ENCODE peak calls at places on chromosomes 2 and 18, in five cellular contexts. One of them, this sample, is unnamed.

GRCh38 chr2:164456599-164456998 is 164.7 kb downstream of the GRB14 start:
- DNase-seq in fibroblast of the conjunctiva: no peak
- DNase-seq in NCI-H2081: peak
- DNase-seq in heart left ventricle: no peak
- DNase-seq in stimulated activated naive CD8-positive, alpha-beta T cell treated with anti-CD3 and anti-CD28 coated beads, Interleukin-15, amount 100 ng/mL, for 72 hours: no peak
- DNase-seq in this sample: peak

GRCh38 chr2:71070294-71071025 is 2.0 kb downstream of the NAGK start:
- DNase-seq in stimulated activated naive CD8-positive, alpha-beta T cell treated with anti-CD3 and anti-CD28 coated beads, Interleukin-15, amount 100 ng/mL, for 72 hours: no peak
- DNase-seq in heart left ventricle: no peak
- DNase-seq in NCI-H2081: peak
- DNase-seq in fibroblast of the conjunctiva: peak
- DNase-seq in this sample: no peak

GRCh38 chr18:57141208-57142129 is 5.4 kb upstream of the BOD1L2 start:
- DNase-seq in fibroblast of the conjunctiva: no peak
- DNase-seq in stimulated activated naive CD8-positive, alpha-beta T cell treated with anti-CD3 and anti-CD28 coated beads, Interleukin-15, amount 100 ng/mL, for 72 hours: no peak
- DNase-seq in heart left ventricle: no peak
- DNase-seq in NCI-H2081: peak
- DNase-seq in this sample: no peak

GRCh38 chr2:96195410-96196071 is 13.1 kb downstream of the STARD7 start:
- DNase-seq in stimulated activated naive CD8-positive, alpha-beta T cell treated with anti-CD3 and anti-CD28 coated beads, Interleukin-15, amount 100 ng/mL, for 72 hours: no peak
- DNase-seq in fibroblast of the conjunctiva: no peak
- DNase-seq in heart left ventricle: no peak
- DNase-seq in NCI-H2081: no peak
- DNase-seq in this sample: no peak

GRCh38 chr18:70385474-70385873 is 96.6 kb downstream of the SOCS6 start:
- DNase-seq in stimulated activated naive CD8-positive, alpha-beta T cell treated with anti-CD3 and anti-CD28 coated beads, Interleukin-15, amount 100 ng/mL, for 72 hours: no peak
- DNase-seq in fibroblast of the conjunctiva: no peak
- DNase-seq in heart left ventricle: no peak
- DNase-seq in NCI-H2081: no peak
- DNase-seq in this sample: no peak

GRCh38 chr2:147482590-147483292 is 362.1 kb upstream of the ACVR2A start:
- DNase-seq in fibroblast of the conjunctiva: no peak
- DNase-seq in stimulated activated naive CD8-positive, alpha-beta T cell treated with anti-CD3 and anti-CD28 coated beads, Interleukin-15, amount 100 ng/mL, for 72 hours: no peak
- DNase-seq in NCI-H2081: no peak
- DNase-seq in heart left ventricle: no peak
- DNase-seq in this sample: no peak

GRCh38 chr2:113878743-113879142 is 11.1 kb upstream of the ACTR3 start:
- DNase-seq in NCI-H2081: peak
- DNase-seq in fibroblast of the conjunctiva: no peak
- DNase-seq in stimulated activated naive CD8-positive, alpha-beta T cell treated with anti-CD3 and anti-CD28 coated beads, Interleukin-15, amount 100 ng/mL, for 72 hours: no peak
- DNase-seq in heart left ventricle: no peak
- DNase-seq in this sample: no peak

GRCh38 chr18:59881728-59882685 is 17.8 kb upstream of the PMAIP1 start:
- DNase-seq in heart left ventricle: no peak
- DNase-seq in stimulated activated naive CD8-positive, alpha-beta T cell treated with anti-CD3 and anti-CD28 coated beads, Interleukin-15, amount 100 ng/mL, for 72 hours: peak
- DNase-seq in NCI-H2081: peak
- DNase-seq in fibroblast of the conjunctiva: no peak
- DNase-seq in this sample: no peak

GRCh38 chr2:216279011-216279410 is 93.3 kb downstream of the MARCHF4 start:
- DNase-seq in heart left ventricle: no peak
- DNase-seq in fibroblast of the conjunctiva: no peak
- DNase-seq in stimulated activated naive CD8-positive, alpha-beta T cell treated with anti-CD3 and anti-CD28 coated beads, Interleukin-15, amount 100 ng/mL, for 72 hours: no peak
- DNase-seq in NCI-H2081: no peak
- DNase-seq in this sample: no peak

GRCh38 chr2:46393865-46394264 is 85.5 kb upstream of the TMEM247 start:
- DNase-seq in heart left ventricle: no peak
- DNase-seq in NCI-H2081: no peak
- DNase-seq in fibroblast of the conjunctiva: no peak
- DNase-seq in stimulated activated naive CD8-positive, alpha-beta T cell treated with anti-CD3 and anti-CD28 coated beads, Interleukin-15, amount 100 ng/mL, for 72 hours: no peak
- DNase-seq in this sample: no peak

GRCh38 chr2:73059106-73059505 is 12.4 kb downstream of the SFXN5 start:
- DNase-seq in heart left ventricle: no peak
- DNase-seq in stimulated activated naive CD8-positive, alpha-beta T cell treated with anti-CD3 and anti-CD28 coated beads, Interleukin-15, amount 100 ng/mL, for 72 hours: no peak
- DNase-seq in NCI-H2081: no peak
- DNase-seq in fibroblast of the conjunctiva: no peak
- DNase-seq in this sample: no peak

GRCh38 chr2:202632682-202633081 is 2.1 kb upstream of the FAM117B start:
- DNase-seq in NCI-H2081: no peak
- DNase-seq in fibroblast of the conjunctiva: no peak
- DNase-seq in stimulated activated naive CD8-positive, alpha-beta T cell treated with anti-CD3 and anti-CD28 coated beads, Interleukin-15, amount 100 ng/mL, for 72 hours: no peak
- DNase-seq in heart left ventricle: no peak
- DNase-seq in this sample: peak

GRCh38 chr2:176177580-176178270 is 10.7 kb upstream of the HOXD1 start:
- DNase-seq in heart left ventricle: peak
- DNase-seq in stimulated activated naive CD8-positive, alpha-beta T cell treated with anti-CD3 and anti-CD28 coated beads, Interleukin-15, amount 100 ng/mL, for 72 hours: no peak
- DNase-seq in NCI-H2081: peak
- DNase-seq in fibroblast of the conjunctiva: no peak
- DNase-seq in this sample: peak

GRCh38 chr2:227460079-227460485 is 11.9 kb upstream of the AGFG1 start:
- DNase-seq in stimulated activated naive CD8-positive, alpha-beta T cell treated with anti-CD3 and anti-CD28 coated beads, Interleukin-15, amount 100 ng/mL, for 72 hours: peak
- DNase-seq in heart left ventricle: no peak
- DNase-seq in fibroblast of the conjunctiva: no peak
- DNase-seq in NCI-H2081: no peak
- DNase-seq in this sample: no peak

GRCh38 chr2:95277246-95277906 is 3.1 kb downstream of the PROM2 start:
- DNase-seq in fibroblast of the conjunctiva: no peak
- DNase-seq in NCI-H2081: no peak
- DNase-seq in stimulated activated naive CD8-positive, alpha-beta T cell treated with anti-CD3 and anti-CD28 coated beads, Interleukin-15, amount 100 ng/mL, for 72 hours: no peak
- DNase-seq in heart left ventricle: peak
- DNase-seq in this sample: no peak

GRCh38 chr2:167253025-167253424 is 364.7 kb downstream of the XIRP2 start:
- DNase-seq in fibroblast of the conjunctiva: no peak
- DNase-seq in NCI-H2081: no peak
- DNase-seq in stimulated activated naive CD8-positive, alpha-beta T cell treated with anti-CD3 and anti-CD28 coated beads, Interleukin-15, amount 100 ng/mL, for 72 hours: no peak
- DNase-seq in heart left ventricle: no peak
- DNase-seq in this sample: no peak

GRCh38 chr18:27785815-27786537 is 391.0 kb downstream of the CDH2 start:
- DNase-seq in heart left ventricle: no peak
- DNase-seq in fibroblast of the conjunctiva: no peak
- DNase-seq in NCI-H2081: peak
- DNase-seq in stimulated activated naive CD8-positive, alpha-beta T cell treated with anti-CD3 and anti-CD28 coated beads, Interleukin-15, amount 100 ng/mL, for 72 hours: no peak
- DNase-seq in this sample: peak

GRCh38 chr18:49020129-49020528 is 69.4 kb upstream of the SMAD7 start:
- DNase-seq in stimulated activated naive CD8-positive, alpha-beta T cell treated with anti-CD3 and anti-CD28 coated beads, Interleukin-15, amount 100 ng/mL, for 72 hours: no peak
- DNase-seq in NCI-H2081: no peak
- DNase-seq in heart left ventricle: no peak
- DNase-seq in fibroblast of the conjunctiva: no peak
- DNase-seq in this sample: no peak

GRCh38 chr18:29164993-29165599 is 988.2 kb upstream of the CDH2 start:
- DNase-seq in NCI-H2081: no peak
- DNase-seq in fibroblast of the conjunctiva: peak
- DNase-seq in stimulated activated naive CD8-positive, alpha-beta T cell treated with anti-CD3 and anti-CD28 coated beads, Interleukin-15, amount 100 ng/mL, for 72 hours: no peak
- DNase-seq in heart left ventricle: no peak
- DNase-seq in this sample: no peak

GRCh38 chr2:231111987-231112386 is 12.9 kb downstream of the HTR2B start:
- DNase-seq in NCI-H2081: no peak
- DNase-seq in heart left ventricle: no peak
- DNase-seq in stimulated activated naive CD8-positive, alpha-beta T cell treated with anti-CD3 and anti-CD28 coated beads, Interleukin-15, amount 100 ng/mL, for 72 hours: no peak
- DNase-seq in fibroblast of the conjunctiva: peak
- DNase-seq in this sample: no peak

GRCh38 chr2:2805263-2805662 is 474.2 kb upstream of the MYT1L start:
- DNase-seq in heart left ventricle: no peak
- DNase-seq in fibroblast of the conjunctiva: no peak
- DNase-seq in NCI-H2081: no peak
- DNase-seq in stimulated activated naive CD8-positive, alpha-beta T cell treated with anti-CD3 and anti-CD28 coated beads, Interleukin-15, amount 100 ng/mL, for 72 hours: no peak
- DNase-seq in this sample: no peak

GRCh38 chr2:43379494-43379893 is 153.1 kb upstream of the ZFP36L2 start:
- DNase-seq in NCI-H2081: no peak
- DNase-seq in stimulated activated naive CD8-positive, alpha-beta T cell treated with anti-CD3 and anti-CD28 coated beads, Interleukin-15, amount 100 ng/mL, for 72 hours: no peak
- DNase-seq in heart left ventricle: no peak
- DNase-seq in fibroblast of the conjunctiva: no peak
- DNase-seq in this sample: no peak

GRCh38 chr2:214896287-214896686 is 86.8 kb upstream of the BARD1 start:
- DNase-seq in fibroblast of the conjunctiva: no peak
- DNase-seq in stimulated activated naive CD8-positive, alpha-beta T cell treated with anti-CD3 and anti-CD28 coated beads, Interleukin-15, amount 100 ng/mL, for 72 hours: no peak
- DNase-seq in NCI-H2081: no peak
- DNase-seq in heart left ventricle: no peak
- DNase-seq in this sample: no peak